ENCODE peak calls at places on chromosomes 16 and 17, in seven cellular contexts. Q, J, H, I, S, A and F are unnamed samples.
A peak's percentile ranks its signal among the peaks of the same experiment; 100 is the strongest.

GRCh38 chr17:7839890-7840260 is 5.9 kb downstream of the KDM6B start:
- DNase-seq in H (peak; percentile 48), A (no peak), S (peak; percentile 76), J (no peak), Q (peak; percentile 23), I (no peak), F (no peak)

GRCh38 chr17:68199837-68200688 is 47.8 kb upstream of the AMZ2 start:
- DNase-seq in A (no peak), S (peak; percentile 68), Q (no peak), H (no peak), I (no peak), J (no peak), F (no peak)

GRCh38 chr17:82956146-82956725 is 116.4 kb upstream of the ZNF750 start:
- DNase-seq in Q (no peak), A (peak; percentile 46), J (no peak), S (peak; percentile 69), H (no peak), I (peak; percentile 54), F (no peak)

GRCh38 chr17:2215616-2216364 is 87.8 kb downstream of the SMG6 start:
- DNase-seq in A (no peak), H (peak; percentile 96), J (no peak), I (peak; percentile 74), Q (peak; percentile 96), S (peak; percentile 94), F (peak; percentile 95)

GRCh38 chr17:76625496-76625895 is 18.1 kb downstream of the ST6GALNAC1 start:
- DNase-seq in I (no peak), H (no peak), A (no peak), S (peak; percentile 64), J (no peak), Q (no peak), F (no peak)

GRCh38 chr16:6725634-6726331 is 606.9 kb upstream of the RBFOX1 start:
- DNase-seq in I (no peak), Q (no peak), H (no peak), A (no peak), J (no peak), S (no peak), F (no peak)

GRCh38 chr17:64387545-64388171 is 3.0 kb downstream of the PECAM1 start:
- DNase-seq in I (peak; percentile 58), S (peak; percentile 84), Q (no peak), A (no peak), J (no peak), H (no peak), F (no peak)

GRCh38 chr16:58814348-58814801 is 80.3 kb upstream of the GOT2 start:
- DNase-seq in S (no peak), Q (peak; percentile 54), I (peak; percentile 65), J (no peak), H (peak; percentile 29), A (no peak), F (peak; percentile 15)

GRCh38 chr16:85679870-85680269 is 8.9 kb downstream of the GINS2 start:
- DNase-seq in H (no peak), S (no peak), I (no peak), J (no peak), A (no peak), Q (no peak), F (no peak)

GRCh38 chr17:40035162-40035559 is 19.0 kb downstream of the MED24 start:
- DNase-seq in J (no peak), S (no peak), Q (peak; percentile 53), H (peak; percentile 62), A (no peak), I (no peak), F (no peak)

GRCh38 chr16:83968483-83968865 is 430 bp downstream of the NECAB2 start:
- DNase-seq in I (no peak), Q (no peak), H (no peak), S (no peak), A (no peak), J (no peak), F (no peak)

GRCh38 chr17:67026341-67026740 is 18.0 kb upstream of the CACNG1 start:
- DNase-seq in I (no peak), A (no peak), S (no peak), Q (no peak), H (no peak), J (no peak), F (no peak)

GRCh38 chr17:33983824-33984574 is 271.1 kb upstream of the CCL2 start:
- DNase-seq in Q (no peak), I (no peak), S (no peak), J (no peak), H (no peak), A (no peak), F (no peak)

DNA sequence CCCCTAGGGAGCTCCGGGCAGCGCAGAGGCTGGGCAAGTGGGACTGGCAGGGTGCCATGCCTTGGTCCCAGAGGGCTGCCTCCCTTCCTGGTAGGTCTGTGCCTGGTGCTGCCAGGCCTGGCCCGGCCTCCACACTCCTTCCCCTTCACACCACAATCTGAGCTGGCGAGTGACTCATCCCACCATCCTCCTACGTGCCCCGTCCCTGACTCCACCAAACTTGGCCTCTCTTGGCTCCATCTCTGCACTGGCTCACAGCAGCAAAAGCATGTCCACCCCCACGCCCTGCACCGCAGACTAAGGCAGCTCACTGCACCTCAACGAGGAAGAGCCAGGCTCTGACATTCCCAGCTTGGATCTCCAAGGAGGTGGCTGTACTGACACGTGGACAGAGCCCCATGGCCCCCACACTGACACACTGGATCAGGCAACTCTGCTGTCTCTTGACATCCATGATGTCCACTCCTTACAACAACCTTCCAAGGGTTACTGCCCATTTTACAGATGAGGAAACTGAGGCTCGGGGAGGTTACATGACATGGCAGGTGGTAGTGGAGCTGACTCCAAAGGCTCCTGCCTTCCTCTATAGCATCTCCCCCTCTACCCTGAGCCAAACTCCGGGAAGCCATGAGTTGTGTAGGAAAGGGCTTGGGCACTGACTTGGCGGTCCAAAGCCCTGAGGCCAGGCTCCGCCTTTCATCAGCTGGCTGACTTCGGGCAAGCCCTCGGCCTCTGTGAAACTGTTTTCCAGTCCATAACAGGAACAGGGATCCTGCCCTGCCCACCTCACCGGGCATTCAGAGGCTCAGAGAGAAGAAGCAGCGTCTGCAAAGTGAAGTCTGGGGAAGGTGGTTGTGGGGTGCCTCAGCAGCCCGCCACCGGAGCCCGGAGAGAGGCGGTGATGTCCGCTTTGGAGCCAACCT is 20.1 kb upstream of the KRT19 start:
- DNase-seq in I (peak; percentile 76), S (peak; percentile 92), A (peak; percentile 84), J (peak; percentile 68), H (peak; percentile 98), Q (peak; percentile 96), F (peak; percentile 73)
- H3K4me3 ChIP-seq in I (peak overlapping the region; percentile 23), S (no peak overlapping the region), A (peak overlapping the region; percentile 60), J (peak overlapping the region; percentile 24), H (no peak overlapping the region), Q (no peak overlapping the region), F (no peak overlapping the region)

GRCh38 chr17:48995332-48995870 is 1.8 kb upstream of the IGF2BP1 start:
- DNase-seq in J (no peak), I (no peak), A (no peak), S (peak; percentile 74), Q (no peak), H (no peak), F (no peak)
- H3K4me3 ChIP-seq in J (no peak overlapping the region), I (no peak overlapping the region), A (no peak overlapping the region), S (no peak overlapping the region), Q (peak overlapping the region; percentile 88), H (no peak overlapping the region), F (peak overlapping the region; percentile 79)

DNA sequence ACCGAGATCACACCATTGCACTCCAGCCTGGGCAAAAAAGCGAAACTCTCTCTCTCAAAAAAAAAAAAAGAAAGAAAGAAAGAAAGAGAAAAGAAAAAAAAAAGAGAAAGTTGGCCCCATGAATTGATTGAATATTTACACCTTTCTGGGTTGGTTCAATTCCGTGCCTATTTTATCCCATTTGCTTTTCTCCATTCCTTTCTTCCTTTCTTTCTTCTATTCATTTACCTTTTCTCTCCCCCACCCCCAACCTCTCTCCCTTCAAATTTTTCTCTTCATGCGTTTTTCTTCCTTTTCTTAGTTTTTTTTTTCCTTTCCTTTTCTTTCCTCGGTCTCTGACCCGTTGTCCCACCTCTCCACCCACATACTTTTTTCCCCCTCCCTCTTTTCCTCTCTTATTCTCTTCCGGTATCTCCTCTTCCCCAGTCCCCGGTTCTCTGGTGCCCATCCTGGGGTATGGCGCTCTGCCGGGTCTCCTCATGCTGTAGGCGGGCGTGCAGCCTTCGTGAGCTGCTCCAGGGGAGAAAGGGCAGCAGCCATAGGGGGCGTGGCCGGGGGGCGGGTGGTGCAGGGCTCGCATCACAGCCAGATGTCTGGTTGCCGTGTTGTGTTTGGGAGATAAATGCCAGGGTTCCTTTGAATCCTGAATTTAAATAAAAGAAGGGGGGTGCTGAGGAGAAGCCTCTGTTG is 5.3 kb upstream of the COL1A1 start:
- DNase-seq in S (no peak), A (no peak), I (no peak), H (peak; percentile 61), Q (peak; percentile 64), J (no peak), F (no peak)
- H3K4me3 ChIP-seq in S (no peak overlapping the region), A (peak overlapping the region; percentile 52), I (no peak overlapping the region), H (no peak overlapping the region), Q (no peak overlapping the region), J (no peak overlapping the region), F (no peak overlapping the region)

DNA sequence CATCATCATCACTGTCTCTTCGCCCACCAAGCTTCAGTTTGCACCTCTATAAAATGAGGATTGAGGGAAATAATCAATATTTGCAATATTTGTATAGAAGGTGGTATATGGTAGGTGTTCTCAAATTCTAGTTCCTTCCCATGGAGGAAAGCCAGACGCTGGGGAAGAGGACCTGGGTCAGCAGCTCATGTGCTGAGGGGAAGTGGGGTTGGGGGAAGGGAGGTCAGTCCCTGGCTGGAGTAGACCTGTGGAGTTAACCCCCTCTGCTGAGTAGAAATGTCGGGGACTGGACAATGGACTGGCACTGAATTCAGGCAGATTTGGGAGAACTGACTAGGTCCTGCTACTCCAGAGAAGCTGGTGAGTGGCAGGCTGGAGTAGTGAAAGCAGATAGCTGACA is 12.8 kb upstream of the ITGB3 start:
- DNase-seq in S (no peak), Q (no peak), H (no peak), A (no peak), I (no peak), J (no peak), F (no peak)
- H3K4me3 ChIP-seq in S (no peak overlapping the region), Q (no peak overlapping the region), H (no peak overlapping the region), A (no peak overlapping the region), I (no peak overlapping the region), J (no peak overlapping the region), F (no peak overlapping the region)

DNA sequence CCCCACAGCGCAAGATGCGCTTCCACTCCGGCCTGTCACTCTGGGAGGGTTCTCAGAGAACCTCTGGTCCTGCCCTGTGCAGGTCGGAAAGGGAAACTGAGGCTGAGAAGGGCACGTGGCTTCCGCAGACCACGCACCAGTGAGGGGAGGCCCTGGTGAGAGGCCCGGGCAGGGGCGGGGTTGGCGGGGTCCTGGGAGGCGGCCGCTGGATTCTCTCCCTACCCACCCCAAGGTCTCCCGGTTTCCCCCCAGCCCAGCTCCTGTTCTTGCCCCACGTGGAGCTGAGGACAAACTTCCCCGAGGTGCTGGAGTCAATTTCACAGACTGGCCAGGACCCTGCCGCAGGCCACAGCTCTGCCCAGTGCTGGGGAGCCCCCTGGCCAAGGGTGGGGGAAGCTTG is 11.5 kb downstream of the CCL17 start:
- DNase-seq in H (no peak), Q (no peak), S (no peak), A (no peak), J (no peak), I (no peak), F (no peak)
- H3K4me3 ChIP-seq in H (no peak overlapping the region), Q (no peak overlapping the region), S (no peak overlapping the region), A (no peak overlapping the region), J (no peak overlapping the region), I (no peak overlapping the region), F (no peak overlapping the region)